ENCODE peak calls at places on chromosome 9, in six cellular contexts. K is aorta, M is heart right ventricle, L is tibial artery, B is esophagus squamous epithelium, P is PC-3. F is an unnamed sample. For H3K4me1, the result is how much of the 10 kb centered on the place peaks cover.

GRCh38 chr9:109498195-109499060 is at the start of gene PTPN3:
- DNase-seq in K (no peak), M (no peak), L (no peak), B (no peak), P (peak), F (no peak)

GRCh38 chr9:10059044-10059443 is 553.8 kb downstream of the PTPRD start:
- DNase-seq in K (no peak), M (no peak), L (no peak), B (no peak), P (no peak), F (no peak)

GRCh38 chr9:4547016-4547415 is 56.7 kb downstream of the SLC1A1 start:
- DNase-seq in K (no peak), M (no peak), L (no peak), B (no peak), P (no peak), F (no peak)

GRCh38 chr9:109253637-109254284 is 67.1 kb downstream of the EPB41L4B start:
- DNase-seq in K (peak), M (no peak), L (no peak), B (no peak), P (peak), F (peak)

GRCh38 chr9:114154597-114155102 is 687 bp upstream of the COL27A1 start:
- DNase-seq in K (no peak), M (no peak), L (no peak), B (no peak), P (no peak), F (no peak)

GRCh38 chr9:98657897-98658296 is 50.8 kb downstream of the GABBR2 start:
- DNase-seq in K (no peak), M (no peak), L (no peak), B (no peak), P (no peak), F (no peak)

GRCh38 chr9:119451426-119451825 is 82.2 kb upstream of the BRINP1 start:
- DNase-seq in K (no peak), M (no peak), L (no peak), B (no peak), P (no peak), F (no peak)

GRCh38 chr9:106892632-106893031 is 29.7 kb downstream of the ZNF462 start:
- DNase-seq in K (peak), M (peak), L (no peak), B (no peak), P (peak), F (peak)

GRCh38 chr9:74770508-74771261 is 117.0 kb downstream of the TRPM6 start:
- DNase-seq in K (no peak), M (no peak), L (no peak), B (no peak), P (peak), F (peak)

GRCh38 chr9:95028855-95029219 is 288.7 kb downstream of the FANCC start:
- DNase-seq in K (no peak), M (no peak), L (no peak), B (no peak), P (no peak), F (no peak)

GRCh38 chr9:109419531-109419930 is 78.6 kb downstream of the PTPN3 start:
- DNase-seq in K (no peak), M (no peak), L (no peak), B (no peak), P (no peak), F (no peak)

GRCh38 chr9:116072046-116072445 is 81.5 kb upstream of the PAPPA start:
- DNase-seq in K (no peak), M (no peak), L (no peak), B (no peak), P (no peak), F (no peak)

GRCh38 chr9:86368871-86369521 is 14.8 kb upstream of the TUT7 start:
- DNase-seq in K (no peak), M (no peak), L (no peak), B (no peak), P (peak), F (no peak)

GRCh38 chr9:124349675-124350484 is 65.4 kb downstream of the PSMB7 start:
- DNase-seq in K (peak), M (no peak), L (no peak), B (no peak), P (no peak), F (peak)

GRCh38 chr9:7293091-7293490 is 506.5 kb downstream of the DMAC1 start:
- DNase-seq in K (no peak), M (no peak), L (no peak), B (no peak), P (no peak), F (no peak)

GRCh38 chr9:106920701-106921283 is 57.8 kb downstream of the ZNF462 start:
- DNase-seq in K (no peak), M (peak), L (no peak), B (no peak), P (peak), F (no peak)

GRCh38 chr9:111903996-111904395 is 7.4 kb downstream of the UGCG start:
- DNase-seq in K (no peak), M (no peak), L (no peak), B (no peak), P (no peak), F (no peak)

GRCh38 chr9:81634915-81635516 is 54.3 kb downstream of the TLE1 start:
- DNase-seq in K (no peak), M (no peak), L (no peak), B (no peak), P (no peak), F (no peak)

GRCh38 chr9:68705636-68706578 is 867 bp downstream of the PIP5K1B start:
- DNase-seq in K (peak), M (peak), L (no peak), B (no peak), P (no peak), F (peak)

GRCh38 chr9:120774719-120775118 is 18.5 kb downstream of the FBXW2 start:
- DNase-seq in K (no peak), M (no peak), L (no peak), B (no peak), P (peak), F (no peak)

GRCh38 chr9:102273952-102274351 is 535.5 kb upstream of the GRIN3A start:
- DNase-seq in K (no peak), M (no peak), L (no peak), B (no peak), P (peak), F (no peak)

GRCh38 chr9:93304574-93305496 is 120.9 kb downstream of the WNK2 start:
- DNase-seq in K (peak), M (peak), L (peak), B (no peak), P (peak), F (peak)

GRCh38 chr9:70143394-70144130 is 99.9 kb downstream of the MAMDC2 start:
- DNase-seq in K (no peak), M (no peak), L (no peak), B (no peak), P (no peak), F (no peak)

GRCh38 chr9:113509463-113509862 is 45.9 kb downstream of the RGS3 start:
- DNase-seq in K (peak), M (no peak), L (no peak), B (no peak), P (no peak), F (no peak)

GRCh38 chr9:113444736-113445135 is 18.8 kb upstream of the RGS3 start:
- DNase-seq in K (no peak), M (no peak), L (no peak), B (no peak), P (no peak), F (no peak)

GRCh38 chr9:83505282-83505681 is 32.9 kb downstream of the FRMD3 start:
- DNase-seq in K (no peak), M (no peak), L (no peak), B (no peak), P (no peak), F (no peak)

GRCh38 chr9:90025816-90026215 is 421.0 kb downstream of the GADD45G start:
- DNase-seq in K (no peak), M (no peak), L (no peak), B (no peak), P (peak), F (no peak)

GRCh38 chr9:128577206-128577605 is 24.8 kb downstream of the SPTAN1 start:
- DNase-seq in K (no peak), M (no peak), L (no peak), B (no peak), P (no peak), F (no peak)

GRCh38 chr9:121573717-121574485 is 74.3 kb upstream of the GGTA1 start:
- DNase-seq in K (no peak), M (no peak), L (no peak), B (no peak), P (no peak), F (no peak)

GRCh38 chr9:117729375-117729774 is 25.2 kb downstream of the TLR4 start:
- DNase-seq in K (no peak), M (no peak), L (no peak), B (no peak), P (no peak), F (no peak)

GRCh38 chr9:69822091-69822750 is 1.6 kb downstream of the CFAP95 start:
- DNase-seq in K (no peak), M (no peak), L (no peak), B (no peak), P (no peak), F (no peak)

GRCh38 chr9:35712762-35713400 is 19.1 kb downstream of the TLN1 start:
- DNase-seq in K (peak), M (no peak), L (no peak), B (no peak), P (no peak), F (no peak)

GRCh38 chr9:20512106-20512505 is 110.2 kb downstream of the MLLT3 start:
- DNase-seq in K (no peak), M (no peak), L (no peak), B (no peak), P (peak), F (no peak)

DNA sequence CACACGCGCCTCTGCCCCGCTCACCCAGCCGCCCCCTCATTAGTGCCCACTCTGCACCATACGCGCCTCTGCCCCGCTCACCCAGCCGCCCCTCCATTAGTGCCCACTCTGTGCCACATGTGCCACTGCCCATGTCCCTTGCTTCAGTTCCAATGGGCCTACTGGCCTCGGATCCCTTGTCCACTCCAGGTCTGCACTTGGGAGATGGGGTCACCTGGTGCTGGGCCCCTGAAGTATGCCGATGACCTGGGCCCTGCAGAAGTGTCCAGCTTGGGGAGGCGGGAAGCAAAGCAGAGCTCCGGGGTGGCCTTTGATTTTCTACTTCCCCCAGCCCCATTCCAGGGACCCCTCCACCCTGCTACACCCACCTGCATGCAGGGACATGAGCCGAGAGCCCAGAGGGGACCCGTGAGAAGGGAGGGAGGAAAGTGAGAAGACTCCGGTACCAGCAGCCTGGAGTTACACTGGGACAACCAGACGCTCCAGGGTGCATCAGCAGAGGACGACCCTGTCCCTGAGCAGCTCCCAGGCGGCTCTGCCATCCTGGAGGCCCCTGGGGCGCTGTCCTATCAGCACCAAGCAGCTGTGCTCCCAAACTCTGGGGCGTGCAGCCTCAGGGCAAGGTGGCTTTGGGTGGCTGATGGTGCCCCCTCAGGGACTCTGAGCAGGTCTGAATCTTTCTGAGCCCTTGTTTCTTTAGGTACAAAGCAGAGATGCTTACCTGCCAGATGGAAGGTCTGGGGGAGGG is 140.8 kb downstream of the RXRA start:
- DNase-seq in K (peak), M (no peak), L (no peak), B (no peak), P (no peak), F (peak)
- H3K27ac ChIP-seq in K (no peak), M (no peak), L (no peak), B (no peak), P (no peak), F (no peak)

GRCh38 chr9:134488251-134488900 is 153.2 kb upstream of the COL5A1 start:
- DNase-seq in K (peak), M (no peak), L (no peak), B (no peak), P (no peak), F (no peak)
- H3K4me3 ChIP-seq in K (no peak), M (no peak), L (no peak), B (no peak), P (no peak), F (no peak)

GRCh38 chr9:130024597-130024994 is 18.4 kb downstream of the FNBP1 start:
- DNase-seq in K (no peak), M (no peak), L (no peak), B (no peak), P (peak), F (no peak)

GRCh38 chr9:130022566-130023146 is 20.3 kb downstream of the FNBP1 start:
- DNase-seq in K (no peak), M (no peak), L (no peak), B (no peak), P (no peak), F (no peak)

GRCh38 chr9:130023994-130024596 is 18.9 kb downstream of the FNBP1 start:
- DNase-seq in K (no peak), M (no peak), L (no peak), B (no peak), P (peak), F (no peak)

GRCh38 chr9:130021123-130021522 is 21.9 kb downstream of the FNBP1 start:
- DNase-seq in K (no peak), M (no peak), L (no peak), B (no peak), P (peak), F (no peak)

GRCh38 chr9:130023147-130023787 is 19.7 kb downstream of the FNBP1 start:
- DNase-seq in K (no peak), M (no peak), L (peak), B (no peak), P (peak), F (no peak)
- H3K4me1 ChIP-seq in K (under half), M (under half), L (under half), B (under half), P (half or more), F (under half)

DNA sequence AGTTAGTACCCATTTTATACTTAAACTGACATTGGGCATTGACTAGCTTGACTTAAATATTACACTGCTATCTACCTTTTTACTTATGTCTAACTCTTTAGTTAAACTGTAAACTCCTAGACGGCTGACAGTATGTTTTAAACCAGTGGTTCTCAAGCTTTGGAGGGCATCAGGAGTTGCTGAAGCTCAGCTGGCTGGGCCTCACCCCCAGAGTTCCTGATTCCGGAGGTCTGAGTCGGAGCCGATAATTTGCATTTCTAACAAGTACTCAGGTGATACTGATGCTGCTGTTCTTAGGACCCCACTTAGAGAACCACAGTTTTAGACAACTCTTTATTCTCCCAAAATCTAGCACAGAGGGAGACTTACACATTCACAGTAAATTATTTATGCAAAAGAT is 63.3 kb upstream of the PCA3 start:
- DNase-seq in K (no peak), M (no peak), L (no peak), B (no peak), P (no peak), F (no peak)
- H3K27ac ChIP-seq in K (no peak), M (no peak), L (no peak), B (no peak), P (no peak), F (no peak)

GRCh38 chr9:91039125-91039834 is 237.7 kb downstream of the SYK start:
- DNase-seq in K (no peak), M (no peak), L (no peak), B (no peak), P (no peak), F (no peak)

GRCh38 chr9:91036356-91036755 is 234.7 kb downstream of the SYK start:
- DNase-seq in K (no peak), M (no peak), L (no peak), B (no peak), P (no peak), F (no peak)

GRCh38 chr9:91036826-91037510 is 235.3 kb downstream of the SYK start:
- DNase-seq in K (peak), M (peak), L (peak), B (peak), P (peak), F (peak)

GRCh38 chr9:91038483-91039124 is 237.0 kb downstream of the SYK start:
- DNase-seq in K (no peak), M (no peak), L (no peak), B (no peak), P (no peak), F (no peak)

GRCh38 chr9:91037511-91038482 is 236.2 kb downstream of the SYK start:
- DNase-seq in K (peak), M (no peak), L (peak), B (no peak), P (peak), F (peak)
- H3K4me3 ChIP-seq in K (no peak), M (no peak), L (no peak), B (no peak), P (no peak), F (no peak)

DNA sequence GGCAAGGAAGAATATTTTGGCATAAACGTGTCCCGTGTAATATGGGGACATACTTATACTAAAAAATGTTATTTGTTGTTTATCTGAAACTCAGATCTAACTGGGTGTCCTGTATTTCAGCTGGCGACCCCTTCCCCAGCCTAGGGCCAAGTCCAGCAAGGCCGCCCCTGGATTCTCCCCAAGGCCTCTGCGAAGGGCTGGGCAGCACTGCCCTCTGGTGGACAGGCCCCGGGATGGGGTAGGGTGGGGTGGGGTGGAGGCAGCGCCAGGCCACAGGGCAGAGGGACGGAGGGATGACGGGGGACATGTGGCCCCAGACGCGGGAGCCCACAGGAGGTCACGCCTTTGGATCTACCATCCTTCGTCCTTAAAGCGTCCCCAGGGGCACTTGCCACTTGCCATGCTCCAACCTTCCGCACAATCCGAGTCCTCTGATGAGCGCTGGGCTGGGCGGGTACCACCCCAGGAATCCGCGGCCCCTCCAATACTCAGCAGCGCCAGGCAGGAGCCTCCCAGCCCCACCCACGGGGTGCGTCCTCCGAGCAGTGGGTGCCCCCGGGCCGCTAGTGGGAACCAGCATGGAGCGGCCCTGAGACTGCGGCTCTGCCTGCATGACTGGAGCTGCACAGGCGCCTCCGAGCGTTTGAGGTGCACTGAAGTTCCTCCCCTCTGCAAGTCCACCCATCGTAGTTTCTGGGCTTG is 7.1 kb upstream of the AGPAT2 start:
- DNase-seq in K (no peak), M (peak), L (no peak), B (no peak), P (peak), F (peak)
- H3K4me1 ChIP-seq in K (under half), M (under half), L (under half), B (under half), P (under half), F (half or more)

GRCh38 chr9:136020671-136021070 is 59.5 kb upstream of the UBAC1 start:
- DNase-seq in K (no peak), M (no peak), L (no peak), B (no peak), P (no peak), F (no peak)

GRCh38 chr9:136021171-136021890 is 60.2 kb upstream of the UBAC1 start:
- DNase-seq in K (no peak), M (no peak), L (no peak), B (no peak), P (no peak), F (no peak)

GRCh38 chr9:136019041-136019680 is 58.0 kb upstream of the UBAC1 start:
- DNase-seq in K (no peak), M (no peak), L (peak), B (no peak), P (no peak), F (peak)

GRCh38 chr9:136019681-136020060 is 58.5 kb upstream of the UBAC1 start:
- DNase-seq in K (no peak), M (no peak), L (peak), B (no peak), P (no peak), F (no peak)

GRCh38 chr9:136020206-136020605 is 59.0 kb upstream of the UBAC1 start:
- DNase-seq in K (no peak), M (no peak), L (no peak), B (no peak), P (no peak), F (no peak)
- H3K27ac ChIP-seq in K (no peak), M (no peak), L (no peak), B (no peak), P (no peak), F (no peak)

GRCh38 chr9:126415741-126416370 is 89.2 kb downstream of the MVB12B start:
- DNase-seq in K (no peak), M (no peak), L (no peak), B (no peak), P (no peak), F (no peak)

GRCh38 chr9:126419475-126419874 is 92.8 kb downstream of the MVB12B start:
- DNase-seq in K (no peak), M (peak), L (no peak), B (no peak), P (peak), F (no peak)

GRCh38 chr9:126418608-126419007 is 92.0 kb downstream of the MVB12B start:
- DNase-seq in K (no peak), M (no peak), L (no peak), B (no peak), P (no peak), F (no peak)

GRCh38 chr9:126417684-126418083 is 91.1 kb downstream of the MVB12B start:
- DNase-seq in K (no peak), M (no peak), L (no peak), B (no peak), P (no peak), F (no peak)

GRCh38 chr9:126417007-126417406 is 90.4 kb downstream of the MVB12B start:
- DNase-seq in K (no peak), M (no peak), L (no peak), B (no peak), P (no peak), F (no peak)
- H3K4me3 ChIP-seq in K (no peak), M (no peak), L (no peak), B (no peak), P (no peak), F (no peak)

DNA sequence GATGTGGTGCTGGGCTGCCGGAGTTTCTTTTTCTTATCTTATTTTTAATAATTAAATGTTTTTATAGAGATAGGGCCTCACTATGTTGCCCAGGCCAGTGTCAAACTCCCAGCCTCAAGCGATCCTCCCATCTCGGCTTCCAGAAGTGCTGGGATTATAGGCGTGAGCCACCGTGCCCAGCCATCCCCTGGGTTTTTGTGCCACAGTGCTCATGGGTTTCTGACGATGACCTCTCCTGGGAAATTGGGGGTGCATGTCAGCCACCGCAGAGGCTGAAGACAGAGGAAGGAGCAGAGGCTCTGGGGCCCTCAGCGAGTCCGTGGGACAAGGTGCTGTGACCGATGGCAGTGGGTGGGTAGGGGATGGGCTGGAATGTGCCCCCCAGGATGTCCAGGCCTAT is 14.4 kb downstream of the GPSM1 start:
- DNase-seq in K (no peak), M (no peak), L (no peak), B (no peak), P (no peak), F (no peak)
- H3K4me1 ChIP-seq in K (under half), M (under half), L (under half), B (under half), P (under half), F (under half)